ENCODE peak calls at places on chromosomes 12 and 14, in four cellular contexts. U, G, F and Z are unnamed samples.
A peak's percentile ranks its signal among the peaks of the same experiment; 100 is the strongest.

GRCh38 chr12:118960161-118960560 is 21.2 kb upstream of the SRRM4 start:
- DNase-seq in G (no peak), U (no peak), F (no peak), Z (no peak)

GRCh38 chr12:123114305-123115083 is 36.4 kb downstream of the PITPNM2 start:
- DNase-seq in G (no peak), F (no peak), U (no peak), Z (no peak)

GRCh38 chr12:108843187-108843586 is 14.2 kb downstream of the SSH1 start:
- DNase-seq in F (peak; percentile 18), U (no peak), G (no peak), Z (no peak)

GRCh38 chr14:99137913-99138571 is 134.0 kb downstream of the BCL11B start:
- DNase-seq in F (no peak), U (no peak), G (peak; percentile 34), Z (no peak)

GRCh38 chr12:71439613-71440392 is at the start of gene LGR5:
- DNase-seq in F (peak; percentile 23), U (peak; percentile 32), G (peak; percentile 81), Z (no peak)

GRCh38 chr12:21823581-21823980 is 49.1 kb upstream of the KCNJ8 start:
- DNase-seq in G (peak; percentile 89), U (peak; percentile 6), F (peak; percentile 18), Z (peak; percentile 54)

GRCh38 chr14:99732436-99733220 is 48.5 kb downstream of the CYP46A1 start:
- DNase-seq in G (peak; percentile 67), U (no peak), F (no peak), Z (no peak)

GRCh38 chr14:79044894-79045624 is 874.9 kb downstream of the NRXN3 start:
- DNase-seq in F (peak; percentile 97), U (peak; percentile 6), G (no peak), Z (peak; percentile 96)

GRCh38 chr14:105102893-105103292 is 37.7 kb upstream of the GPR132 start:
- DNase-seq in U (no peak), G (no peak), F (no peak), Z (no peak)

GRCh38 chr12:107336705-107337104 is 243.4 kb upstream of the CRY1 start:
- DNase-seq in U (no peak), G (no peak), F (no peak), Z (no peak)
- H3K4me3 ChIP-seq in U (no peak overlapping the region), G (no peak overlapping the region), F (no peak overlapping the region), Z (no peak overlapping the region)

GRCh38 chr12:132460571-132460970 is 29.4 kb upstream of the FBRSL1 start:
- DNase-seq in G (no peak), U (no peak), F (peak; percentile 32), Z (no peak)
- TF ChIP-seq CTCF in G (no peak), U (peak; percentile 16), F (peak; percentile 31), Z (peak; percentile 16)

GRCh38 chr12:110466791-110467190 is 1.3 kb downstream of the GPN3 start:
- DNase-seq in F (no peak), G (no peak), U (no peak), Z (no peak)
- H3K4me3 ChIP-seq in F (no peak overlapping the region), G (peak overlapping the region; percentile 66), U (peak overlapping the region; percentile 83), Z (peak overlapping the region; percentile 98)

DNA sequence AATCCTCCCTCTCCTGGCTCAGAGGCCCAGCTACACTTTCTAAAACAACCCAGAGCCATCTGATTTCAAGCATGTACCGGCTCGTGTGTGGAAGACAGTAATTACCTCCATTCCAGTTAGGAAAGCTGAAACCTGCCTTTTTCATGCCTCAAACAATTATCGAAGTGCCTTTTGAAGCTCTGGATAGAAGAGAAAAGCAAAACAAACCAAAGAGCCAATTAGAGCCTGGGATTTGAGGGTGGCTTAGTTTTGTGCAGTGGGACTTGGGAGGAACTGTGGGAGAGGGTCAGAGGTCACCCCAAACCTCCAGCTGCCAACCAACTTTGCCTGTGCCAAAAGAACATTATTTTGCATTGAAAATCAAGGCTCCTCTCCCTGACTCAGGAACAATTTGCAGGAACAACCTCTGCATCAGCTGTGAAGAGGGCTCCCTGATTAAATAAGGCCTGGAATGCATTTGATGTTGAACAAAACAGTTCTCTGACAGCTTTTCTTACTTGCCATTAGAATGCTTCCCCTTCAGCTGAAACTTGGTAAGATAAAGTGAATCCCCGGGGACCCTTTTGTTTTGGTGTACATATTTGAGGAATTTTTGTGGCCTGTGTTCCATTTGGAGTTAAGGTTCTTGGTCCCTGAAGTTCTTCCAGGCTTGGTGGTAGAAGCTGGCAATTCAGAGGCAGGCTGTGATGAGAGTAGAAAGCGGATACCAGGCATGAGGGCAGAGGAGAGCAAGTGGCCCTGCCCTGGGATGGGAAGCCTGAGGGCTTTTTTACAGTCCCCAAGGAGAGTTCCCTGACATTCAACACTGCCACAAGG is 270.1 kb downstream of the ZFP36L1 start:
- DNase-seq in F (peak; percentile 57), G (no peak), U (peak; percentile 92), Z (peak; percentile 70)
- TF ChIP-seq CTCF in F (no peak), G (peak; percentile 18), U (no peak), Z (peak; percentile 12)

DNA sequence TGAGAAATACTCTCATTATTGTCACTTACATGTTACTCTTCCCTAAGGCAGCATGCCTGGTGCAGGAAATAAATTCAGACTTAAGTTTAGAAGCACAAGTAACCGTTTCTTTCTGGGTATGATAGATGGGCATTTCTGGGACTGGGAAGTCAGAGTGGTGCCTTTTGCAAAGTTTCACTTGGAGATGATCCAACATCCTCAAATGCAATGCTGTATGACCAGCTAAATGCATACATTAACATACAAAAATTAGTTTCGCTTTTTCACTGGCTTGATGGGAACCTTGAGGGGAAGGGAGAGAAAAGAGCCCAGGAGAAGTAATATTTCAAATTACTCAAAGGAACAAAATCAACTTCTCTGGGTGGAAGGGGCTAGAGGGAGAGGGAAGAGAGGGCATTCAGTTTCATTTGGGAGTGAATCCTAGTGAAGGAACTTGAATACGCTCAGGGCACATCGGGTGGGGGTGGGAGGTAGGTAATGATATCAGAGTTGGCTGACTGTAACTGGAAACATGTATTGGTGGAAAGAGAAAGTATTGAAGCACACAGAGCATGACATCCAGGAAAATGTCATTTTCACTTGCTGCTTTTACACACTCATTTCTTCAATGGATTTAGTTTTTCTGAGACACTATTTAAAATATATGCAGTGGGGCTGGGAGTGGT is 175.4 kb downstream of the PTPRO start:
- DNase-seq in G (no peak), F (no peak), U (no peak), Z (no peak)
- H3K4me3 ChIP-seq in G (no peak overlapping the region), F (no peak overlapping the region), U (no peak overlapping the region), Z (no peak overlapping the region)

GRCh38 chr12:121209629-121210572 is at the start of gene P2RX4:
- DNase-seq in G (peak; percentile 91), U (peak; percentile 74), F (peak; percentile 70), Z (peak; percentile 65)
- TF ChIP-seq CTCF in G (no peak), U (peak; percentile 26), F (peak; percentile 1), Z (no peak)

GRCh38 chr12:18165889-18166288 is 75.9 kb upstream of the RERGL start:
- DNase-seq in F (no peak), G (no peak), U (no peak), Z (peak; percentile 4)
- H3K4me3 ChIP-seq in F (no peak overlapping the region), G (no peak overlapping the region), U (no peak overlapping the region), Z (no peak overlapping the region)

DNA sequence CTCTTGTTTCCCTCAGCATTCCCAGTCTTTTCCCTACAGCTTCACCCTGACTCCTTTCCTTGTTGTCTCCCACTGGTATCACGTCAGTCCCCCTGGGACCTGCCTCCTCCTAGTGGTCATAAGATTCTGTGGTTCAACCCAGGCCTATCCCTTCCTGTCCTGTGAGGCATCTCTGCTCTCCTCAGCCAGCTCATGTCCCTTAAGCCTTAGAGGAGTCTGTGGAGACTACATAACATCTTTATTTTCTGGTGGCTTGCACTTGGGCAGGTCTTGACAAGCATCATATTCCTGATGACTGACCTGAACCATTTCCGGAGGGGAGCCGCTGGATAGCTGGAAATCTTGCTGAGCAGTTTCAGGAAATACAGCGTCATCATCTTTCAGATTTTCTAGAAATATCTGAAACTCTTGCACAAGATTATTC is 698 bp downstream of the C12orf71 start:
- DNase-seq in G (no peak), U (peak; percentile 50), F (peak; percentile 80), Z (peak; percentile 49)
- TF ChIP-seq CTCF in G (no peak), U (peak; percentile 10), F (peak; percentile 20), Z (no peak)